ENCODE peak calls at places on chromosomes 13 and 19, in six cellular contexts. L is HepG2, D is SK-N-SH, O is K562, Q is HCT116, E is H1. J is an unnamed sample.

GRCh38 chr13:63288576-63288975 is 1872.9 kb upstream of the PCDH20 start:
- DNase-seq in L (no peak), D (no peak), O (no peak), Q (no peak), E (no peak), J (no peak)

GRCh38 chr13:96104516-96104915 is 14.6 kb downstream of the HS6ST3 start:
- DNase-seq in L (no peak), D (no peak), O (no peak), Q (no peak), E (no peak), J (peak)

GRCh38 chr19:33456076-33456844 is 65.3 kb downstream of the PEPD start:
- DNase-seq in L (no peak), D (no peak), O (no peak), Q (no peak), E (no peak), J (no peak)

GRCh38 chr19:29800086-29800825 is 11.5 kb upstream of the CCNE1 start:
- DNase-seq in L (no peak), D (no peak), O (no peak), Q (no peak), E (no peak), J (no peak)

GRCh38 chr13:24742294-24742693 is 21.7 kb upstream of the RNF17 start:
- DNase-seq in L (no peak), D (no peak), O (no peak), Q (no peak), E (no peak), J (no peak)

GRCh38 chr19:16394111-16394510 is 69.5 kb downstream of the KLF2 start:
- DNase-seq in L (no peak), D (no peak), O (no peak), Q (no peak), E (no peak), J (no peak)

GRCh38 chr19:48660854-48661731 is 11.7 kb downstream of the NTN5 start:
- DNase-seq in L (peak), D (peak), O (peak), Q (peak), E (peak), J (peak)

GRCh38 chr19:54707932-54708331 is 16.3 kb upstream of the KIR3DL3 start:
- DNase-seq in L (no peak), D (no peak), O (no peak), Q (no peak), E (no peak), J (no peak)

GRCh38 chr19:7738023-7738422 is 6.1 kb upstream of the CLEC4G start:
- DNase-seq in L (no peak), D (no peak), O (no peak), Q (no peak), E (no peak), J (no peak)

GRCh38 chr19:6076675-6077463 is 33.4 kb downstream of the RFX2 start:
- DNase-seq in L (no peak), D (no peak), O (no peak), Q (no peak), E (no peak), J (no peak)

GRCh38 chr19:21328402-21328801 is 808 bp downstream of the ZNF708 start:
- DNase-seq in L (peak), D (peak), O (no peak), Q (no peak), E (no peak), J (no peak)

GRCh38 chr13:94987081-94987480 is 274.7 kb upstream of the SOX21 start:
- DNase-seq in L (no peak), D (no peak), O (no peak), Q (no peak), E (no peak), J (no peak)

GRCh38 chr19:46828484-46828883 is 22.2 kb downstream of the AP2S1 start:
- DNase-seq in L (no peak), D (no peak), O (no peak), Q (no peak), E (no peak), J (no peak)

GRCh38 chr13:99087954-99088491 is 110.2 kb upstream of the DOCK9 start:
- DNase-seq in L (no peak), D (peak), O (no peak), Q (no peak), E (no peak), J (no peak)

GRCh38 chr19:1069009-1069779 is 2.2 kb downstream of the ARHGAP45 start:
- DNase-seq in L (no peak), D (no peak), O (no peak), Q (no peak), E (no peak), J (no peak)

GRCh38 chr13:47680752-47681151 is 320.3 kb downstream of the SUCLA2 start:
- DNase-seq in L (no peak), D (no peak), O (no peak), Q (no peak), E (no peak), J (no peak)

GRCh38 chr13:27012482-27013197 is 159.0 kb downstream of the USP12 start:
- DNase-seq in L (no peak), D (no peak), O (no peak), Q (no peak), E (peak), J (no peak)

GRCh38 chr19:54364775-54365257 is at the start of gene LAIR1:
- DNase-seq in L (no peak), D (no peak), O (no peak), Q (no peak), E (no peak), J (no peak)

GRCh38 chr19:6963937-6964336 is 57.3 kb downstream of the MBD3L2B start:
- DNase-seq in L (no peak), D (no peak), O (peak), Q (peak), E (peak), J (no peak)

GRCh38 chr19:19405919-19406877 is 723 bp downstream of the GATAD2A start:
- DNase-seq in L (no peak), D (peak), O (peak), Q (no peak), E (peak), J (no peak)

GRCh38 chr19:3250675-3251074 is 26.2 kb downstream of the CELF5 start:
- DNase-seq in L (peak), D (peak), O (peak), Q (peak), E (peak), J (no peak)

GRCh38 chr13:34459856-34460255 is 482.2 kb upstream of the NBEA start:
- DNase-seq in L (no peak), D (no peak), O (no peak), Q (no peak), E (no peak), J (no peak)

GRCh38 chr19:3851254-3852176 is 17.3 kb downstream of the ZFR2 start:
- DNase-seq in L (no peak), D (no peak), O (no peak), Q (peak), E (no peak), J (no peak)

GRCh38 chr19:1123885-1124677 is 20.3 kb downstream of the GPX4 start:
- DNase-seq in L (no peak), D (no peak), O (no peak), Q (no peak), E (no peak), J (no peak)

GRCh38 chr13:33284916-33285315 is 639 bp downstream of the STARD13 start:
- DNase-seq in L (peak), D (no peak), O (no peak), Q (no peak), E (no peak), J (no peak)

GRCh38 chr13:92463134-92463533 is 763.5 kb upstream of the GPC6 start:
- DNase-seq in L (no peak), D (no peak), O (no peak), Q (no peak), E (no peak), J (no peak)

GRCh38 chr13:29081697-29082440 is 261.7 kb downstream of the MTUS2 start:
- DNase-seq in L (no peak), D (no peak), O (no peak), Q (no peak), E (no peak), J (no peak)

GRCh38 chr19:17352608-17353280 is 15.4 kb downstream of the GTPBP3 start:
- DNase-seq in L (no peak), D (no peak), O (no peak), Q (no peak), E (no peak), J (no peak)

GRCh38 chr13:72648513-72649065 is 78.8 kb downstream of the MZT1 start:
- DNase-seq in L (no peak), D (no peak), O (no peak), Q (peak), E (no peak), J (peak)

GRCh38 chr13:72651196-72651595 is 76.2 kb downstream of the MZT1 start:
- DNase-seq in L (peak), D (peak), O (no peak), Q (peak), E (no peak), J (no peak)

GRCh38 chr13:72657379-72657778 is 70.0 kb downstream of the MZT1 start:
- DNase-seq in L (no peak), D (no peak), O (no peak), Q (no peak), E (no peak), J (no peak)

GRCh38 chr13:72656357-72656756 is 71.1 kb downstream of the MZT1 start:
- DNase-seq in L (no peak), D (no peak), O (no peak), Q (no peak), E (no peak), J (no peak)

GRCh38 chr13:72652681-72653080 is 74.7 kb downstream of the MZT1 start:
- DNase-seq in L (no peak), D (no peak), O (no peak), Q (no peak), E (no peak), J (no peak)
- TF ChIP-seq JUND in L (no peak), D (no peak), O (no peak), Q (no peak), E (no peak), J (no peak)

DNA sequence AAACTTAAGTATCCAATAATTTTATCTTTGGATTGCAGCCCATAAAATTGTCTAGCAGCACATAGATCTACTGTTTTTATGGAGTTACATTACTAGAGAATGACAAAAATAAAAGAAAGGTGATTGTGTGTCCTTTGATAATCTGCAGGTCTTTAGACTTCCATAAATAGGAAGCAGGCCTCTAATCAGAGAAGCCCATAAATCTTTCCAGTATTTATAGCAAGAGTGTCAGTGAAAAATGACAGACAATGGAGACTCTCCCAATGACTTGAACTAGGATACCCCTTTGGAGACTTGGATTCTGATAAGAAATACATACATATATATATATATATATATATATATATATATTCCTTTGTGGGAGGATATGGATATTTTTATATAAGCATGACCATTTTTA is 351.2 kb downstream of the PCDH17 start:
- DNase-seq in L (no peak), D (no peak), O (no peak), Q (no peak), E (no peak), J (no peak)
- TF ChIP-seq JUND in L (no peak), D (no peak), O (no peak), Q (no peak), E (no peak), J (no peak)

GRCh38 chr13:57631607-57632275 is at the start of gene PCDH17:
- DNase-seq in L (no peak), D (peak), O (no peak), Q (no peak), E (peak), J (peak)
- TF ChIP-seq JUND in L (no peak), D (no peak), O (no peak), Q (no peak), E (no peak), J (no peak)

DNA sequence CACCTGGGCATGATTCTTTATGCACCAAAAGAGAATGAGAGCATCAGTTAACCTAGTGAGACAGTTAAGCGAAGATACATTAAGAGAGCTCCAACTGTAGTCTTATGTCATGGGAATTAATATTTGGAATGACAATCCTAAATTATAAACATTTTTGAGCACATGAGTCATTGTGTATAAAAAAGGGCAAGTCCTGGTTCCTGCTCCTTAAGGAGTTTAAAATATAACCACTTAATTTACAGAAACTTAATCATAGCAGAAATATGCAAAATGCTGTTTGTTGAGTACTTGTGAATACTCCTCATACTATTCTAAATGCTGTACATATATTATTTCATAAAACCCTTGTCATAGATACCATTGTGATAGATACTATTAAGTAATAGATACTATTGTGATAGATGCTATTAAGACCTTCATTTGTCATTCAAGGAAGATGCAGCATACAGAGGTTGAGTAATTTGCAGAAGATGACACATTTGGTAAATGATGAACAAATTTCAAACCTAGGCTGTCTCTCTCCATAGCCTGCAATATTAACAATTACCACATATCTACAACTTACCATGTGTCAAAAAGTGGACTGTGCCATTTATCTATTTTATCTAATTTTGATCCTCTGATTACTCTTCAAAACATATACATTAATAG is 301.0 kb downstream of the TBC1D4 start:
- DNase-seq in L (no peak), D (no peak), O (no peak), Q (no peak), E (no peak), J (no peak)
- TF ChIP-seq JUND in L (no peak), D (peak), O (no peak), Q (no peak), E (no peak), J (no peak)

DNA sequence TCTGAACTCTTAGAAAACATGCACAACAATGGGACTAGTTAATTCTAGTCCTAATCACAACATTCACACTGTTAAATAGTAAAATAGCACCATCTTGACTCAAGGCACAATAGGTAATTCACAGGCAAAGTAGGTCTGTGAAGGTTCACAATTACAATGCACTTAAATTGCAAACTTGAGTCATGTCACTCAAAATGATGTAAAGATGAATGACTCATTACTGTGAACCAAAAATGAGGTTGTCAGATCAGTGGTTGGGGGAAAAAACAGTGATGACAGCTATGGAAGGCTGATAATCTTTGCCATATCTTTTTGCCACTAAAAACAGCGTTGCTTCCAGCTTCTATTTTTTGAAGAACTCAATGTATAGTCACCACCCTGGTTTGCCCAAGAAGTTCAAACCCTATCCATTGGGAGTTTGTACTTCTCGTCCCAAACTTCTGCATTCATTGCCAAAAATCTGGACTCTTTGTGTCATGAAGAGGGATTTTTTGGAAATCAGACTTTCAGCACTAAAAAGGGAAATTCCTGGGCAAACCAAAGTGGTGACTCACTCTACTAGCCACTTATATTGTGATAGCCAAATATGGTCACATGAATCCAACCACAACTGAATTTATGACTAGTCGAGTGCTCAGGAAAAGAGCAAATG is 200.9 kb upstream of the TMTC4 start:
- DNase-seq in L (no peak), D (no peak), O (no peak), Q (no peak), E (no peak), J (no peak)
- TF ChIP-seq JUND in L (no peak), D (peak), O (no peak), Q (no peak), E (no peak), J (no peak)

DNA sequence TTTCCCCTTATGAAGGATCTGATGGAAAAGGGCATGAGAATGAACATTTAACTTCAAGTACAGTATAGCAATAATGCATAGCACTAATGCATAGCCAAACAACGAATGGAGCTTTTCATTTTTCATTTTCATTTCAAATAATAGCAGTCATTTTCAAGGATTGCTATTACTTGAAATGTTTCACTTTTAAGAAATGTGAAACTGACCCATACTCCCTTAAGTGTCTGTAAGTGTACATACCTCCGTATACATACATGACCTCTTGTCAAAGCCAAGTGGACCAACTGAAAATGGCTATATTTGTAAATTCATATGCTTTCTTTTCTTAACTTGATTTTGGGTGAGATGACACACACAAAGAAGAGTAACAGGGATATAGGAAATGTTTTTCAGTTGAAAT is 3.8 kb downstream of the RAP2A start:
- DNase-seq in L (no peak), D (no peak), O (no peak), Q (no peak), E (no peak), J (no peak)
- TF ChIP-seq JUND in L (no peak), D (no peak), O (no peak), Q (no peak), E (no peak), J (no peak)

GRCh38 chr13:51282322-51282721 is 57.2 kb upstream of the SERPINE3 start:
- DNase-seq in L (no peak), D (no peak), O (no peak), Q (no peak), E (peak), J (no peak)
- TF ChIP-seq JUND in L (no peak), D (no peak), O (no peak), Q (no peak), E (no peak), J (no peak)